ENCODE peak calls at places on chromosomes 5 and 9, in five cellular contexts. A is tibial artery; C is effector memory CD4-positive, alpha-beta T cell; O is adrenal gland; E is ovary. V is an unnamed sample.

GRCh38 chr5:55868846-55869245 is 17.7 kb downstream of the IL31RA start:
- DNase-seq in A (no peak), C (no peak), O (peak), E (no peak), V (peak)

GRCh38 chr9:28999806-29000205 is 1426.5 kb upstream of the C9orf72 start:
- DNase-seq in A (no peak), C (no peak), O (no peak), E (no peak), V (no peak)

GRCh38 chr9:12697719-12698118 is 4.5 kb downstream of the TYRP1 start:
- DNase-seq in A (no peak), C (no peak), O (no peak), E (no peak), V (no peak)

GRCh38 chr5:2897276-2897990 is 146.0 kb upstream of the IRX2 start:
- DNase-seq in A (peak), C (no peak), O (no peak), E (no peak), V (no peak)

GRCh38 chr5:66718374-66718977 is 122.3 kb downstream of the MAST4 start:
- DNase-seq in A (no peak), C (no peak), O (no peak), E (no peak), V (no peak)

GRCh38 chr5:178940569-178941360 is at the start of gene ZNF454:
- DNase-seq in A (peak), C (no peak), O (peak), E (peak), V (peak)

GRCh38 chr5:175743676-175744210 is 85.9 kb downstream of the HRH2 start:
- DNase-seq in A (no peak), C (no peak), O (no peak), E (no peak), V (no peak)

GRCh38 chr5:6803981-6804550 is 90.8 kb downstream of the TENT4A start:
- DNase-seq in A (no peak), C (no peak), O (no peak), E (no peak), V (no peak)

GRCh38 chr5:35990941-35991592 is at the start of gene UGT3A1:
- DNase-seq in A (no peak), C (no peak), O (no peak), E (no peak), V (no peak)

GRCh38 chr9:88749420-88749819 is 214.4 kb downstream of the NXNL2 start:
- DNase-seq in A (no peak), C (no peak), O (no peak), E (no peak), V (peak)

GRCh38 chr5:78689893-78690592 is 41.5 kb upstream of the LHFPL2 start:
- DNase-seq in A (no peak), C (no peak), O (no peak), E (no peak), V (no peak)

GRCh38 chr9:12351293-12351852 is 341.8 kb upstream of the TYRP1 start:
- DNase-seq in A (no peak), C (no peak), O (no peak), E (no peak), V (no peak)

GRCh38 chr5:999724-1000123 is 8.9 kb upstream of the NKD2 start:
- DNase-seq in A (peak), C (no peak), O (no peak), E (no peak), V (no peak)

GRCh38 chr5:4199461-4199860 is 603.8 kb downstream of the IRX1 start:
- DNase-seq in A (no peak), C (no peak), O (no peak), E (no peak), V (no peak)

GRCh38 chr5:138139776-138140080 is 500 bp upstream of the NME5 start:
- DNase-seq in A (no peak), C (no peak), O (no peak), E (no peak), V (no peak)

GRCh38 chr9:91886433-91887031 is 63.5 kb downstream of the ROR2 start:
- DNase-seq in A (no peak), C (no peak), O (no peak), E (no peak), V (no peak)

GRCh38 chr5:54523534-54523933 is 6.0 kb downstream of the SNX18 start:
- DNase-seq in A (no peak), C (no peak), O (no peak), E (no peak), V (no peak)

GRCh38 chr5:177546262-177546741 is 8.1 kb downstream of the FAM193B start:
- DNase-seq in A (peak), C (no peak), O (peak), E (no peak), V (peak)

GRCh38 chr9:94644543-94644942 is 5.2 kb upstream of the FBP1 start:
- DNase-seq in A (no peak), C (no peak), O (no peak), E (no peak), V (no peak)

GRCh38 chr5:88667187-88668141 is 215.5 kb downstream of the MEF2C start:
- DNase-seq in A (peak), C (no peak), O (no peak), E (no peak), V (no peak)

GRCh38 chr9:121292801-121293241 is 24.9 kb downstream of the GSN start:
- DNase-seq in A (peak), C (no peak), O (no peak), E (peak), V (no peak)

GRCh38 chr9:81653240-81653639 is 36.1 kb downstream of the TLE1 start:
- DNase-seq in A (no peak), C (no peak), O (no peak), E (no peak), V (no peak)

GRCh38 chr5:113081881-113082546 is 105.4 kb downstream of the DCP2 start:
- DNase-seq in A (no peak), C (no peak), O (peak), E (no peak), V (no peak)

GRCh38 chr5:89338935-89339334 is 456.0 kb upstream of the MEF2C start:
- DNase-seq in A (no peak), C (no peak), O (no peak), E (no peak), V (peak)

GRCh38 chr5:134005415-134006118 is 792 bp upstream of the VDAC1 start:
- DNase-seq in A (peak), C (no peak), O (peak), E (peak), V (no peak)

GRCh38 chr5:33975846-33976245 is 8.6 kb downstream of the SLC45A2 start:
- DNase-seq in A (no peak), C (no peak), O (no peak), E (no peak), V (no peak)

DNA sequence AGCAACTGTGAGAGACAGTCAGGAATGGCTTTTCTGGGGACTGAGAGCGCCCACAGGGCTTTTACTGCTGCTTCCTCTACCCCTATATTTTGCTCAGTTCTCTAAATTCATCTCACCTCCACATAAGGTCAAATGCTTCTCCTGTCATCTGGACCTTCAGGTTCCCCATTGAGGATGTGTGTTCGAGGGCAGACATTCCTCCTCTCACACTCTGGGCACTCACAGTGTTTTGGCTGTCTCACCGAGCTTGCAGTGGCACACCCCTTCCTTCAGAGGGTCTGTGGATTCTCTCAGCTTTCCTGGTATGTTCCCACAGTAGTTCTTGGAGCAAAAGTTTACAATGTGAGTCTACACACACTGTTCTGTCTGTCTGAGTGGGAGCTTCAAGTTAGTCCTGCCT is 127.8 kb upstream of the GLRA1 start:
- DNase-seq in A (no peak), C (no peak), O (no peak), E (no peak), V (no peak)
- H3K4me3 ChIP-seq in A (no peak), C (no peak), O (no peak), E (no peak), V (no peak)

GRCh38 chr5:126452477-126452876 is 29.3 kb downstream of the GRAMD2B start:
- DNase-seq in A (no peak), C (no peak), O (no peak), E (no peak), V (no peak)

GRCh38 chr5:126450388-126450787 is 27.2 kb downstream of the GRAMD2B start:
- DNase-seq in A (no peak), C (peak), O (no peak), E (no peak), V (no peak)

GRCh38 chr5:126450895-126451294 is 27.7 kb downstream of the GRAMD2B start:
- DNase-seq in A (no peak), C (no peak), O (no peak), E (no peak), V (no peak)

GRCh38 chr5:126448720-126449119 is 25.5 kb downstream of the GRAMD2B start:
- DNase-seq in A (no peak), C (no peak), O (no peak), E (no peak), V (no peak)

GRCh38 chr5:126449751-126450271 is 26.6 kb downstream of the GRAMD2B start:
- DNase-seq in A (no peak), C (peak), O (peak), E (no peak), V (no peak)
- H3K4me3 ChIP-seq in A (no peak), C (peak), O (no peak), E (no peak), V (peak)

GRCh38 chr5:173888473-173889135 is 455 bp downstream of the CPEB4 start:
- DNase-seq in A (peak), C (no peak), O (no peak), E (peak), V (no peak)

GRCh38 chr5:173887610-173888472 is at the start of gene CPEB4:
- DNase-seq in A (peak), C (peak), O (peak), E (peak), V (peak)

GRCh38 chr5:173893192-173893561 is 5.0 kb downstream of the CPEB4 start:
- DNase-seq in A (no peak), C (no peak), O (no peak), E (no peak), V (no peak)

GRCh38 chr5:173891367-173891766 is 3.2 kb downstream of the CPEB4 start:
- DNase-seq in A (no peak), C (no peak), O (no peak), E (no peak), V (no peak)

DNA sequence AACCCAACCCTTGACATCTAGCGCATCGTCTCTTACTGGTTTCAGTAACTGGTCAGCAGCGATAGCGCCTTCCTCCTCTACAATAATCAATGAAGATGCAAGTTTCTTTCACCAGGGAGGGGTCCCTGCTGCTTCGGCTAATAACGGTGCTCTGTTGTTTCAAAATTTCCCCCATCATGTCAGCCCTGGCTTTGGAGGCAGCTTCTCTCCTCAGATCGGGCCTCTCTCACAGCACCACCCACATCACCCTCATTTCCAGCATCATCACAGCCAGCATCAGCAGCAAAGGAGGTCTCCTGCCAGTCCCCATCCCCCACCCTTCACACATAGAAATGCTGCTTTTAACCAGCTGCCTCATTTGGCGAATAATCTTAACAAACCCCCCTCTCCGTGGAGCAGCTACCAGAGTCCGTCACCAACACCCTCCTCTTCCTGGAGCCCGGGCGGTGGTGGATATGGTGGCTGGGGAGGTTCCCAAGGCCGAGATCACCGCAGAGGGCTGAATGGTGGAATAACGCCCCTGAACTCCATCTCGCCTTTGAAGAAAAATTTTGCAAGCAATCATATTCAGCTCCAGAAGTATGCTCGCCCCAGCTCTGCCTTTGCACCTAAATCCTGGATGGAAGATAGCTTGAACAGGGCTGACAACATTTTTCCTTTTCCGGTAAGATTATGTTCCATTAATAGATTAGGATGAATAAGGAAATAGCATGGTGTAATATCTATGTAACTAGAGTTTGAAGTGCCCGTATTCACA is 2.2 kb downstream of the CPEB4 start:
- DNase-seq in A (peak), C (no peak), O (peak), E (peak), V (no peak)
- H3K4me3 ChIP-seq in A (peak), C (no peak), O (peak), E (peak), V (peak)

GRCh38 chr5:155982354-155982753 is 344.6 kb upstream of the SGCD start:
- DNase-seq in A (no peak), C (no peak), O (no peak), E (no peak), V (no peak)
- H3K4me3 ChIP-seq in A (peak), C (no peak), O (no peak), E (no peak), V (no peak)

GRCh38 chr5:139659673-139660072 is 11.5 kb downstream of the CXXC5 start:
- DNase-seq in A (no peak), C (no peak), O (no peak), E (no peak), V (no peak)
- H3K4me3 ChIP-seq in A (peak), C (no peak), O (peak), E (no peak), V (peak)

DNA sequence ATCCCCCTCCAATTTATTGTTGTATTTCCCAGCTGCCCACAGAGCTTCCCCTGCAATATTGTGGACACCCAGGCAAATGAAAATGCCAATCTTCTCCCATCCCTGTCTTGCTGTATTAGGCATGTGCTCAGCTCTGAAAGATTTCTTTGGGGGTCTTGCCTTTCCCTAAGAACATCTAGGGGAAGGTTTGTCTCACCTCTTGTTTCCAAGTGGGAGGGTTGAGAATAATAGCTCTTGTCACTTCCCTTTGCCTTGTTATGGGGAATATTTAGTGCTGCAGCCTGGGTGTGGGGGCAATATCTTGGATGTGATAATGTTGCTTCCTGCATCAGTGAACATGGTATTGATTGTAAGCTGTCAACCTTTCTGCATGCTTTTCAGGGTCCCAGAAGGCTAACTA is 66.0 kb upstream of the GPR151 start:
- DNase-seq in A (no peak), C (no peak), O (no peak), E (no peak), V (no peak)
- H3K4me3 ChIP-seq in A (no peak), C (no peak), O (no peak), E (no peak), V (no peak)

GRCh38 chr9:71885467-71885866 is 25.5 kb downstream of the ABHD17B start:
- DNase-seq in A (no peak), C (no peak), O (no peak), E (no peak), V (no peak)

GRCh38 chr9:71879644-71880174 is 31.3 kb downstream of the ABHD17B start:
- DNase-seq in A (no peak), C (no peak), O (no peak), E (no peak), V (no peak)

GRCh38 chr9:71878327-71879274 is 32.4 kb downstream of the ABHD17B start:
- DNase-seq in A (no peak), C (no peak), O (no peak), E (no peak), V (no peak)

GRCh38 chr9:71886015-71886414 is 25.0 kb downstream of the ABHD17B start:
- DNase-seq in A (no peak), C (no peak), O (no peak), E (no peak), V (no peak)

GRCh38 chr9:71884005-71884404 is 27.0 kb downstream of the ABHD17B start:
- DNase-seq in A (no peak), C (no peak), O (no peak), E (no peak), V (no peak)
- H3K4me3 ChIP-seq in A (no peak), C (no peak), O (no peak), E (no peak), V (no peak)

DNA sequence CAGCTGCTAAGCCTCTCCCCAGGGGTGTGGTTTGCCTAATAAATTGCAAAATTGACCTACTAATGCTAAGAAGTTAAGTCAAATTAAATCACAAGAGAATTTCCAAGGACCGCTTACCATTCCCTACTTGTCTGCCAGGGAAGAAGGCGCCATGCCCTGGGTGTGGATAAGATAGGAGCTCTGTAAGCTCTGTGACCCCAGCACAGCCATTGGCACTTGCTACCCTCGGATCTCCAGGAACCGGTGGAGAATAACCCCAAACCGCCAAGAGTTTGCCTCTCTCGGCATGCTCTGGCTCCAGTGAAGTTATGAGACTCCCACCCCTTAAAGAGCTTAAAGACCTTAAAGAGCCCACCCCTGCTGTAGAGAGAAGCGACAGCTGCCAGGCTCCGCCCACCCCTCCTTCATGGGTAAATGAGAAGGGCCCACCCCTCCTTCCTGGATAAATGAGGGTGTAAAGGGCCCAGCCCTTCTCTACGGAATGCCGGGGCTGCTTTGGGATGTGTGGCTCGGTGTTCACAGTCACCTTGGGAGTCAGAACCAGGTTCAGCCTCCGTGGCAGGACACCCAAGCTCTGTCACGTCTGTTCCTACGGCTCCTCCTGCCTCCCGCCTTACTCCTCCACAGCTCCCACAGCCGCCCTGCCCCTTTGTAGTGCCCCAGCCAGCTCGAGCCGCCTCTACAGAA is 59.1 kb downstream of the NEURL1B start:
- DNase-seq in A (no peak), C (no peak), O (no peak), E (peak), V (no peak)
- H3K4me3 ChIP-seq in A (no peak), C (no peak), O (no peak), E (no peak), V (no peak)

DNA sequence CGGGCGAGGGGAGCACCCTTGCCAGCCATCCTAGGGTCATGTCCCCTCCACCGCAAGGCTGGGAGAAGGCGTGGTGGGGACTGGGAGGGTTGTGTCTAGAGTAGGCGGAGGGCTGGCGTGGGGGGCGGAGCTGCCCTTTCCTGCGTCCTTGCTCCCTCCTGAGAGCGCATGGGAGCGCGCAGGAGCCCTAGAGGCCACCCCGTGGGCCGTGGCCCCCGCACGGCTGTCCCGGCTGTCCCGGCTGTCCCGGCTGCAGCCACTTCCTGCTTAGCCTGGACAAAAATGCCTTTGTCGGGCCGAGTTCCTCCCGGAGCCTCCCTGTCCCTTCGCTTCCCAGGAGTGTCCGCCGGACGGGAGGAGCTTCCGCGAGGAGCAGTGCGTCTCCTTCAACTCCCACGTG is 4.9 kb downstream of the ADAMTSL2 start:
- DNase-seq in A (no peak), C (no peak), O (peak), E (peak), V (no peak)
- H3K4me3 ChIP-seq in A (no peak), C (no peak), O (peak), E (no peak), V (no peak)

GRCh38 chr9:90802534-90802933 is 915 bp downstream of the SYK start:
- DNase-seq in A (no peak), C (no peak), O (no peak), E (no peak), V (no peak)
- H3K4me3 ChIP-seq in A (peak), C (no peak), O (peak), E (no peak), V (no peak)

V was measured in skeletal muscle cell.